ENCODE peak calls at places on chromosome 7, in ten cellular contexts. One of them, this sample, is unnamed.

GRCh38 chr7:151001546-151001945 is 10.7 kb downstream of the NOS3 start:
- DNase-seq in fibroblast of lung: no peak
- DNase-seq in LHCN-M2: no peak
- DNase-seq in NCI-H446: no peak
- DNase-seq in NCI-H460: no peak
- DNase-seq in neural crest cell: no peak
- DNase-seq in H54: no peak
- DNase-seq in GM23248: no peak
- DNase-seq in GM12891: no peak
- DNase-seq in T-cell: no peak
- DNase-seq in this sample: no peak

GRCh38 chr7:100563809-100564400 is 9.8 kb downstream of the SAP25 start:
- DNase-seq in fibroblast of lung: peak
- DNase-seq in LHCN-M2: peak
- DNase-seq in NCI-H446: peak
- DNase-seq in NCI-H460: peak
- DNase-seq in neural crest cell: peak
- DNase-seq in H54: peak
- DNase-seq in GM23248: peak
- DNase-seq in GM12891: peak
- DNase-seq in T-cell: peak
- DNase-seq in this sample: peak

GRCh38 chr7:19776981-19777380 is 3.6 kb upstream of the TMEM196 start:
- DNase-seq in fibroblast of lung: no peak
- DNase-seq in LHCN-M2: no peak
- DNase-seq in NCI-H446: no peak
- DNase-seq in NCI-H460: no peak
- DNase-seq in neural crest cell: no peak
- DNase-seq in H54: no peak
- DNase-seq in GM23248: no peak
- DNase-seq in GM12891: no peak
- DNase-seq in T-cell: no peak
- DNase-seq in this sample: no peak

GRCh38 chr7:52260046-52260665 is 775.3 kb upstream of the POM121L12 start:
- DNase-seq in fibroblast of lung: no peak
- DNase-seq in LHCN-M2: peak
- DNase-seq in NCI-H446: peak
- DNase-seq in NCI-H460: no peak
- DNase-seq in neural crest cell: no peak
- DNase-seq in H54: no peak
- DNase-seq in GM23248: no peak
- DNase-seq in GM12891: no peak
- DNase-seq in T-cell: no peak
- DNase-seq in this sample: no peak

GRCh38 chr7:128135275-128136214 is 104.3 kb upstream of the LRRC4 start:
- DNase-seq in fibroblast of lung: peak
- DNase-seq in LHCN-M2: peak
- DNase-seq in NCI-H446: peak
- DNase-seq in NCI-H460: peak
- DNase-seq in neural crest cell: peak
- DNase-seq in H54: peak
- DNase-seq in GM23248: peak
- DNase-seq in GM12891: peak
- DNase-seq in T-cell: peak
- DNase-seq in this sample: peak

GRCh38 chr7:102873470-102874165 is 39.2 kb upstream of the LRRC17 start:
- DNase-seq in fibroblast of lung: no peak
- DNase-seq in LHCN-M2: no peak
- DNase-seq in NCI-H446: no peak
- DNase-seq in NCI-H460: no peak
- DNase-seq in neural crest cell: no peak
- DNase-seq in H54: no peak
- DNase-seq in GM23248: no peak
- DNase-seq in GM12891: no peak
- DNase-seq in T-cell: no peak
- DNase-seq in this sample: no peak

GRCh38 chr7:47087866-47088265 is 494.0 kb downstream of the TNS3 start:
- DNase-seq in fibroblast of lung: no peak
- DNase-seq in LHCN-M2: peak
- DNase-seq in NCI-H446: no peak
- DNase-seq in NCI-H460: no peak
- DNase-seq in neural crest cell: no peak
- DNase-seq in H54: no peak
- DNase-seq in GM23248: peak
- DNase-seq in GM12891: no peak
- DNase-seq in T-cell: no peak
- DNase-seq in this sample: no peak

GRCh38 chr7:131909151-131909768 is 352.8 kb upstream of the PODXL start:
- DNase-seq in fibroblast of lung: no peak
- DNase-seq in LHCN-M2: no peak
- DNase-seq in NCI-H446: no peak
- DNase-seq in NCI-H460: no peak
- DNase-seq in neural crest cell: no peak
- DNase-seq in H54: no peak
- DNase-seq in GM23248: peak
- DNase-seq in GM12891: no peak
- DNase-seq in T-cell: no peak
- DNase-seq in this sample: no peak

GRCh38 chr7:85426487-85426960 is 239.7 kb upstream of the SEMA3D start:
- DNase-seq in fibroblast of lung: peak
- DNase-seq in LHCN-M2: no peak
- DNase-seq in NCI-H446: no peak
- DNase-seq in NCI-H460: no peak
- DNase-seq in neural crest cell: no peak
- DNase-seq in H54: no peak
- DNase-seq in GM23248: peak
- DNase-seq in GM12891: no peak
- DNase-seq in T-cell: no peak
- DNase-seq in this sample: no peak

GRCh38 chr7:36002900-36003299 is 150.2 kb upstream of the EEPD1 start:
- DNase-seq in fibroblast of lung: no peak
- DNase-seq in LHCN-M2: no peak
- DNase-seq in NCI-H446: no peak
- DNase-seq in NCI-H460: no peak
- DNase-seq in neural crest cell: no peak
- DNase-seq in H54: no peak
- DNase-seq in GM23248: no peak
- DNase-seq in GM12891: no peak
- DNase-seq in T-cell: no peak
- DNase-seq in this sample: no peak

GRCh38 chr7:27899601-27900000 is 159.6 kb downstream of the TAX1BP1 start:
- DNase-seq in fibroblast of lung: no peak
- DNase-seq in LHCN-M2: no peak
- DNase-seq in NCI-H446: no peak
- DNase-seq in NCI-H460: no peak
- DNase-seq in neural crest cell: no peak
- DNase-seq in H54: no peak
- DNase-seq in GM23248: peak
- DNase-seq in GM12891: no peak
- DNase-seq in T-cell: no peak
- DNase-seq in this sample: no peak

GRCh38 chr7:630539-630938 is 96.0 kb upstream of the DNAAF5 start:
- DNase-seq in fibroblast of lung: no peak
- DNase-seq in LHCN-M2: no peak
- DNase-seq in NCI-H446: no peak
- DNase-seq in NCI-H460: no peak
- DNase-seq in neural crest cell: no peak
- DNase-seq in H54: no peak
- DNase-seq in GM23248: no peak
- DNase-seq in GM12891: no peak
- DNase-seq in T-cell: no peak
- DNase-seq in this sample: no peak

GRCh38 chr7:91636129-91636724 is 244.3 kb downstream of the MTERF1 start:
- DNase-seq in fibroblast of lung: peak
- DNase-seq in LHCN-M2: peak
- DNase-seq in NCI-H446: peak
- DNase-seq in NCI-H460: peak
- DNase-seq in neural crest cell: peak
- DNase-seq in H54: no peak
- DNase-seq in GM23248: peak
- DNase-seq in GM12891: no peak
- DNase-seq in T-cell: no peak
- DNase-seq in this sample: no peak

GRCh38 chr7:115004121-115004520 is 82.2 kb downstream of the MDFIC start:
- DNase-seq in fibroblast of lung: no peak
- DNase-seq in LHCN-M2: no peak
- DNase-seq in NCI-H446: no peak
- DNase-seq in NCI-H460: peak
- DNase-seq in neural crest cell: no peak
- DNase-seq in H54: no peak
- DNase-seq in GM23248: peak
- DNase-seq in GM12891: no peak
- DNase-seq in T-cell: no peak
- DNase-seq in this sample: no peak

GRCh38 chr7:47557317-47557985 is 24.5 kb downstream of the TNS3 start:
- DNase-seq in fibroblast of lung: peak
- DNase-seq in LHCN-M2: peak
- DNase-seq in NCI-H446: no peak
- DNase-seq in NCI-H460: no peak
- DNase-seq in neural crest cell: no peak
- DNase-seq in H54: peak
- DNase-seq in GM23248: peak
- DNase-seq in GM12891: no peak
- DNase-seq in T-cell: no peak
- DNase-seq in this sample: no peak

GRCh38 chr7:105298004-105298403 is 90.7 kb downstream of the SRPK2 start:
- DNase-seq in fibroblast of lung: no peak
- DNase-seq in LHCN-M2: no peak
- DNase-seq in NCI-H446: no peak
- DNase-seq in NCI-H460: no peak
- DNase-seq in neural crest cell: no peak
- DNase-seq in H54: no peak
- DNase-seq in GM23248: no peak
- DNase-seq in GM12891: no peak
- DNase-seq in T-cell: no peak
- DNase-seq in this sample: no peak

GRCh38 chr7:24842449-24843241 is 85.4 kb upstream of the GSDME start:
- DNase-seq in fibroblast of lung: no peak
- DNase-seq in LHCN-M2: peak
- DNase-seq in NCI-H446: no peak
- DNase-seq in NCI-H460: no peak
- DNase-seq in neural crest cell: no peak
- DNase-seq in H54: no peak
- DNase-seq in GM23248: peak
- DNase-seq in GM12891: no peak
- DNase-seq in T-cell: no peak
- DNase-seq in this sample: no peak

GRCh38 chr7:133320887-133321286 is 68.0 kb downstream of the EXOC4 start:
- DNase-seq in fibroblast of lung: no peak
- DNase-seq in LHCN-M2: no peak
- DNase-seq in NCI-H446: no peak
- DNase-seq in NCI-H460: no peak
- DNase-seq in neural crest cell: no peak
- DNase-seq in H54: no peak
- DNase-seq in GM23248: no peak
- DNase-seq in GM12891: no peak
- DNase-seq in T-cell: no peak
- DNase-seq in this sample: no peak

GRCh38 chr7:66696774-66697191 is 43.8 kb upstream of the RABGEF1 start:
- DNase-seq in fibroblast of lung: peak
- DNase-seq in LHCN-M2: peak
- DNase-seq in NCI-H446: peak
- DNase-seq in NCI-H460: no peak
- DNase-seq in neural crest cell: no peak
- DNase-seq in H54: no peak
- DNase-seq in GM23248: peak
- DNase-seq in GM12891: no peak
- DNase-seq in T-cell: no peak
- DNase-seq in this sample: no peak

GRCh38 chr7:113320419-113320818 is 202.1 kb upstream of the SMIM30 start:
- DNase-seq in fibroblast of lung: no peak
- DNase-seq in LHCN-M2: no peak
- DNase-seq in NCI-H446: no peak
- DNase-seq in NCI-H460: no peak
- DNase-seq in neural crest cell: no peak
- DNase-seq in H54: no peak
- DNase-seq in GM23248: no peak
- DNase-seq in GM12891: no peak
- DNase-seq in T-cell: no peak
- DNase-seq in this sample: no peak

GRCh38 chr7:80844916-80845315 is 73.9 kb downstream of the SEMA3C start:
- DNase-seq in fibroblast of lung: peak
- DNase-seq in LHCN-M2: no peak
- DNase-seq in NCI-H446: no peak
- DNase-seq in NCI-H460: no peak
- DNase-seq in neural crest cell: no peak
- DNase-seq in H54: no peak
- DNase-seq in GM23248: no peak
- DNase-seq in GM12891: no peak
- DNase-seq in T-cell: no peak
- DNase-seq in this sample: no peak

GRCh38 chr7:21059069-21059468 is 272.4 kb upstream of the SP8 start:
- DNase-seq in fibroblast of lung: no peak
- DNase-seq in LHCN-M2: no peak
- DNase-seq in NCI-H446: no peak
- DNase-seq in NCI-H460: no peak
- DNase-seq in neural crest cell: no peak
- DNase-seq in H54: no peak
- DNase-seq in GM23248: no peak
- DNase-seq in GM12891: no peak
- DNase-seq in T-cell: no peak
- DNase-seq in this sample: no peak

GRCh38 chr7:13770305-13770704 is 219.2 kb downstream of the ETV1 start:
- DNase-seq in fibroblast of lung: peak
- DNase-seq in LHCN-M2: peak
- DNase-seq in NCI-H446: no peak
- DNase-seq in NCI-H460: no peak
- DNase-seq in neural crest cell: no peak
- DNase-seq in H54: no peak
- DNase-seq in GM23248: peak
- DNase-seq in GM12891: no peak
- DNase-seq in T-cell: no peak
- DNase-seq in this sample: no peak

This sample was measured in sciatic nerve.